ENCODE peak calls at places on chromosomes 12 and 14, in four cellular contexts. A is stimulated activated CD4-positive, alpha-beta T cell treated with anti-CD3 and anti-CD28 coated beads, Interleukin-1b, Interleukin-23, amount 100 ng/mL, for 24 hours; X is stimulated activated CD8-positive, alpha-beta memory T cell treated with anti-CD3 and anti-CD28 coated beads, Interleukin-15, amount 100 ng/mL, for 4 hours; Z is mesothelial cell of epicardium. W is an unnamed sample.
A peak's percentile ranks its signal among the peaks of the same experiment; 100 is the strongest.

GRCh38 chr12:116397148-116397547 is 119.7 kb upstream of the MED13L start:
- DNase-seq in X (no peak), A (no peak), Z (no peak), W (no peak)

GRCh38 chr12:1500095-1500801 is 94.1 kb downstream of the FBXL14 start:
- DNase-seq in Z (no peak), A (no peak), X (no peak), W (no peak)

GRCh38 chr14:99346470-99347080 is 74.6 kb upstream of the BCL11B start:
- DNase-seq in X (no peak), Z (no peak), A (no peak), W (no peak)

GRCh38 chr12:94898388-94898787 is 105.1 kb downstream of the NDUFA12 start:
- DNase-seq in A (no peak), X (no peak), Z (no peak), W (no peak)

GRCh38 chr12:59724011-59724703 is 128.3 kb downstream of the SLC16A7 start:
- DNase-seq in Z (no peak), A (no peak), X (no peak), W (no peak)

GRCh38 chr12:110199360-110200123 is 75.4 kb downstream of the IFT81 start:
- DNase-seq in X (no peak), A (no peak), Z (no peak), W (no peak)

GRCh38 chr14:95456281-95456680 is 60.2 kb downstream of the SYNE3 start:
- DNase-seq in Z (no peak), A (no peak), X (no peak), W (no peak)

GRCh38 chr12:52522346-52523011 is 2.3 kb upstream of the KRT5 start:
- DNase-seq in Z (no peak), X (no peak), A (no peak), W (peak; percentile 70)

GRCh38 chr14:24298892-24299254 is 707 bp downstream of the DHRS1 start:
- DNase-seq in X (no peak), Z (no peak), A (no peak), W (no peak)

GRCh38 chr12:42238240-42239140 is at the start of gene YAF2:
- DNase-seq in X (peak; percentile 79), Z (peak; percentile 88), A (peak; percentile 71), W (peak; percentile 93)

GRCh38 chr14:52222901-52223300 is 44.6 kb upstream of the PTGDR start:
- DNase-seq in X (no peak), A (no peak), Z (no peak), W (no peak)

GRCh38 chr12:7905071-7905470 is 30.9 kb downstream of the SLC2A3 start:
- DNase-seq in A (no peak), X (no peak), Z (no peak), W (no peak)

GRCh38 chr12:58252914-58253313 is 311.5 kb downstream of the ATP23 start:
- DNase-seq in A (no peak), X (no peak), Z (no peak), W (no peak)

GRCh38 chr14:77141592-77142288 is at the start of gene ZDHHC22:
- DNase-seq in A (no peak), X (no peak), Z (no peak), W (no peak)

GRCh38 chr12:17016116-17016864 is 410.3 kb upstream of the LMO3 start:
- DNase-seq in Z (no peak), A (no peak), X (no peak), W (no peak)

GRCh38 chr14:58555647-58556046 is 82.1 kb upstream of the DACT1 start:
- DNase-seq in X (no peak), Z (no peak), A (no peak), W (no peak)

GRCh38 chr12:30823140-30823669 is 68.5 kb upstream of the CAPRIN2 start:
- DNase-seq in A (peak; percentile 4), X (no peak), Z (no peak), W (peak; percentile 83)

GRCh38 chr12:95336387-95337067 is 118.9 kb downstream of the VEZT start:
- DNase-seq in A (no peak), X (no peak), Z (peak; percentile 31), W (peak; percentile 74)

GRCh38 chr12:726281-727140 is 25.9 kb upstream of the WNK1 start:
- DNase-seq in A (no peak), Z (no peak), X (no peak), W (no peak)

GRCh38 chr14:29926701-29927595 is 699 bp downstream of the PRKD1 start:
- DNase-seq in X (no peak), A (no peak), Z (peak; percentile 27), W (peak; percentile 69)

GRCh38 chr14:101027291-101027690 is 123.8 kb upstream of the RTL1 start:
- DNase-seq in A (no peak), Z (no peak), X (no peak), W (peak; percentile 19)

GRCh38 chr12:2064078-2064507 is 11.3 kb downstream of the CACNA1C start:
- DNase-seq in A (no peak), Z (no peak), X (no peak), W (no peak)

GRCh38 chr12:94513527-94513926 is 53.9 kb upstream of the CEP83 start:
- DNase-seq in X (no peak), A (no peak), Z (no peak), W (no peak)

GRCh38 chr14:68147331-68147730 is 327.8 kb downstream of the RAD51B start:
- DNase-seq in Z (no peak), X (no peak), A (no peak), W (no peak)

GRCh38 chr12:24902521-24903304 is 46.2 kb downstream of the BCAT1 start:
- DNase-seq in X (no peak), A (no peak), Z (no peak), W (no peak)

GRCh38 chr14:22660654-22661053 is 16.5 kb upstream of the OR6J1 start:
- DNase-seq in Z (no peak), X (no peak), A (no peak), W (no peak)

GRCh38 chr12:99442758-99443157 is 204.8 kb upstream of the GARIN6 start:
- DNase-seq in A (no peak), X (no peak), Z (no peak), W (no peak)

GRCh38 chr14:100586520-100587247 is 533 bp downstream of the BEGAIN start:
- DNase-seq in Z (no peak), X (no peak), A (no peak), W (no peak)

GRCh38 chr14:31763041-31763440 is 201.8 kb downstream of the NUBPL start:
- DNase-seq in X (no peak), A (no peak), Z (no peak), W (no peak)

GRCh38 chr12:122886161-122886560 is 9.8 kb downstream of the VPS37B start:
- DNase-seq in Z (no peak), X (no peak), A (no peak), W (no peak)

GRCh38 chr12:7959278-7960063 is 23.5 kb upstream of the SLC2A3 start:
- DNase-seq in A (no peak), X (peak; percentile 15), Z (no peak), W (no peak)

GRCh38 chr12:3964404-3964803 is 91.2 kb upstream of the PARP11 start:
- DNase-seq in Z (no peak), X (no peak), A (no peak), W (no peak)

GRCh38 chr12:65280306-65280705 is 1.8 kb downstream of the MSRB3 start:
- DNase-seq in Z (no peak), A (no peak), X (no peak), W (no peak)